ENCODE peak calls at places on chromosomes 11 and 22, in four cellular contexts. F, Q, I and U are unnamed samples.

GRCh38 chr11:7032692-7033091 is 12.4 kb downstream of the NLRP14 start:
- DNase-seq in I (no peak), F (no peak), Q (no peak), U (no peak)

GRCh38 chr11:113505046-113505445 is 29.8 kb upstream of the DRD2 start:
- DNase-seq in F (peak), I (no peak), Q (no peak), U (no peak)

GRCh38 chr22:36860017-36860416 is 789 bp upstream of the NCF4 start:
- DNase-seq in Q (no peak), I (no peak), F (no peak), U (no peak)

GRCh38 chr11:907668-908067 is 2.9 kb downstream of the CHID1 start:
- DNase-seq in Q (no peak), I (no peak), F (no peak), U (no peak)

GRCh38 chr22:31206896-31207687 is 5.0 kb upstream of the LIMK2 start:
- DNase-seq in I (peak), F (no peak), Q (no peak), U (no peak)

GRCh38 chr22:37020192-37020479 is 594 bp downstream of the MPST start:
- DNase-seq in F (peak), I (peak), Q (no peak), U (peak)

GRCh38 chr11:624705-625635 is at the start of gene CDHR5:
- DNase-seq in I (no peak), F (no peak), Q (no peak), U (no peak)

GRCh38 chr22:39277135-39277607 is 32.4 kb upstream of the PDGFB start:
- DNase-seq in F (peak), I (peak), Q (no peak), U (peak)

GRCh38 chr11:12762283-12762682 is 88.1 kb downstream of the TEAD1 start:
- DNase-seq in F (no peak), I (no peak), Q (no peak), U (no peak)

GRCh38 chr11:125443767-125444311 is 52.2 kb downstream of the FEZ1 start:
- DNase-seq in F (no peak), Q (no peak), I (no peak), U (no peak)

GRCh38 chr11:28346721-28347120 is 238.5 kb downstream of the METTL15 start:
- DNase-seq in F (peak), I (no peak), Q (no peak), U (no peak)

GRCh38 chr11:122731500-122731913 is 76.0 kb downstream of the UBASH3B start:
- DNase-seq in I (peak), F (peak), Q (no peak), U (peak)

GRCh38 chr11:102590646-102591045 is 34.5 kb downstream of the MMP20 start:
- DNase-seq in Q (no peak), I (no peak), F (no peak), U (no peak)

GRCh38 chr11:102596578-102596977 is 28.6 kb downstream of the MMP20 start:
- DNase-seq in Q (no peak), F (no peak), I (no peak), U (no peak)

GRCh38 chr11:102591160-102591718 is 33.9 kb downstream of the MMP20 start:
- DNase-seq in I (no peak), F (no peak), Q (no peak), U (no peak)

GRCh38 chr11:102589047-102589459 is 36.1 kb downstream of the MMP20 start:
- DNase-seq in I (no peak), Q (no peak), F (no peak), U (no peak)

DNA sequence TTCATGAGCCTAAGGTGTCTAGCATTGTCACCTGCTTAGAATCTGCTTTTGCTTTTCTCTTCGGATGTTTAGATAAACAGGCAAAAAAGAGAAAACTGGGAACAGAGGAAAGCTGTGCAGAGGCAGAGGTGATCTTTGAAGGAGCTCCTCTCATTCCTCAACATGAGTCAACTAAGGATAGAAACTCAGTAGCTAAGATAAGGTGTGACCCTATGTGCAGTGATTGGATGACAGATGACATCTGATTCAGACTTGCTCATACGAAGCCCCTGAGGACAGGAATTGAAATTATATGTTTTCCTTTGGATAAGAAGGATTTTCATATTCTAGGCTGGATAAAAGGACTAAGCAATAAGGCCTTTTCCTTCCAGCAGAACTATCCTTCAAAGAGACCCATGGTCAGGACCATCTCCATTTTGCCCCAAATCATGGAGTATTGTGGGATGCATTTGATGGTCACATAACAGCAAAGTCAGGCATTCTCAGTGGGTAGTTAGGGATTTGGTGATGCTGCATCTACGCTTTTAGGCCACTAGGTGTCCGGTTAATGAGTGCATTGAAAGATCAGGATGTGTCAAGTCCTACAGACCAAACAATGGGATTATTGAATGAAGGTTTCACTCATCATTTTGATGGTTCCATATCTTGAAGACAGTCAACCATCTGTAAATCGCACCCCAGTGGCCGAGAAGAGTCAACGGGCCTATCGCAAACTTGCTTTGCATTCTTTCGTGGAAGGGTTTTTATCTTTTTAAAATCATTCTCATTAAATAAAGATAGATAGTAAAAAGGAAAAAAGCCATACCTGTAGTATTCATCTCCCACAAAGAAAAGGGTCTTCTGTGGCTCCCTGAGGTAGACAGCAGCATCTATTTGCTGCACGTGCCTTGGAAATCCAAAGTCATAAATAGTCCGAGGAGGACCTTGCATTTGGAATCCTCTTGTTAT is 32.2 kb downstream of the MMP20 start:
- DNase-seq in Q (no peak), F (peak), I (peak), U (no peak)
- TF ChIP-seq CTCF in Q (peak), F (peak), I (peak), U (peak)

DNA sequence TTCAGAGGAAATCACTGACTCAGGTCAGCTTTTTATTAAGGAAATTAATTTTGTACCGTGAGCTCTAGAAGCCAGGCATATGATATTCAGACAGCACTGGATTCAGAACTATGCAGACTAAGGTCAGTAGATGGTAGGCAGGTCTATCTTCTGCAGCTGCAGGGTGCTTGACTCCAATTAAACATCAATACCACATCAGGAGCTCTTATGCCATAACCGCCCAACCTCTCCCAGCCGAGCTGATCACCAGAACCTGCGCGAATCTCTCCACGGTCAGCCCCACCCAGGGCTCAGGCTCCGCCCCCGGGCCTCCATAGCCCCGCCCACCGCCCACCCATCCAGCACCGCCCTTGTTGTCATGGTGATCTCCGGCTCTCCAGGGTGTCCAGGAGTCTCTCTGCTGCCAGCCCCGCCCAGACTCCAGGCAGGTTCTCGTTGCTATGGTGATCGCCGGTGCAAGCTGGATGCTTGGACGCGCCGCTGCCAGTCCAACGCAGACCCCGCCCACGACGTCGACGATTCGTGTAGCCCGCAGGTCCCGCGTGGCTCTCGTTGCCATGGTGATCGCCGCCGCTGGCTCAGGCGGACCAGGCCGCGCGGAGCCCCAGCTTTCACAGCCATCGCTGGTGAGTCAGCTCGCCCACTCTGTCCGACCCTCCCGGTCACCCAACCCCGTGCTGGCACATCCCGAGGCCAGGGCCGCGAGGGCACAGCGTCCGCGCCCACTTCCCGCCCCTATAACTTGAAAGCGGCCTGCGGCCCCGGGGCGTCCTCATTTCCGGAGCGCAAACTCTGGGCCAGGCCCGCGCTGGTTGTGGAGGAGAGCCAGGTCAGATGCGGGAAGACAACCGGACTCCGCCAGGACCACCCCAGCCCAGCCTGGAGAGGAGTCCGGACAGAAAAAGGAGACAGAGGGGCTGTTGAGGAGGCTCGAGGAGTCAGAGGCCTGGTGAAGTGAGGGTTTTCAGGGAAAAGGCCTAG is at the start of gene RAB36:
- DNase-seq in F (peak), I (peak), Q (peak), U (peak)
- TF ChIP-seq CTCF in F (no peak), I (no peak), Q (no peak), U (no peak)

DNA sequence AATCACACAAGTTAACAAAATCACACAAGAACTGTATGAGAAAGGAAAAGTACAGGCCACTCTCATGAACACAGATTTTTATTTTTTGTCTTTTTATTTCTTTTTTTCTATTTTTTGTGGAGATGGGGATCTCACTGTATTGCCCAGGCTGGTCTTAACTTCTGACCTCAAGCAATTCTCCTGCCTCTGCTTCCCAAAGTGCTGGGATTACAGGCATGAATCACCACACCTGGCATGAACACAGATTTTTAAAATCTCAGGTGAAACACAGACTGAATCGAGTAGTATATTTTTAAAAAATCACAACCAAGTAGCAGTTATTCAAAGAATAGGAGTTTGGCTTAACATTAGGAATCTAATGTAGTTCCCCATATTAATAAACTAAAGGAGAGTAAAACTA is 18.3 kb downstream of the RNF169 start:
- DNase-seq in Q (no peak), I (no peak), F (no peak), U (no peak)
- TF ChIP-seq CTCF in Q (no peak), I (no peak), F (no peak), U (no peak)

GRCh38 chr22:49028111-49028510 is 799.6 kb downstream of the BRD1 start:
- DNase-seq in Q (no peak), I (no peak), F (no peak), U (no peak)

GRCh38 chr22:49024775-49025440 is 802.8 kb downstream of the BRD1 start:
- DNase-seq in Q (no peak), I (no peak), F (no peak), U (no peak)

GRCh38 chr22:49027122-49027670 is 800.5 kb downstream of the BRD1 start:
- DNase-seq in I (no peak), F (no peak), Q (no peak), U (no peak)

GRCh38 chr22:49025791-49026475 is 801.7 kb downstream of the BRD1 start:
- DNase-seq in F (no peak), I (no peak), Q (no peak), U (no peak)

GRCh38 chr22:49026476-49027121 is 801.1 kb downstream of the BRD1 start:
- DNase-seq in I (no peak), Q (no peak), F (no peak), U (no peak)
- TF ChIP-seq CTCF in I (no peak), Q (peak), F (no peak), U (no peak)